ENCODE peak calls at places on chromosomes 6 and 20, in five cellular contexts. S, Z, O, W and J are unnamed samples.
A peak's percentile ranks its signal among the peaks of the same experiment; 100 is the strongest.

GRCh38 chr6:134822920-134823430 is 126.9 kb downstream of the ALDH8A1 start:
- DNase-seq in O (peak; percentile 74), Z (no peak), W (peak; percentile 85), S (peak; percentile 42), J (no peak)

GRCh38 chr20:23832775-23833508 is 6.4 kb upstream of the CST2 start:
- DNase-seq in S (no peak), O (no peak), Z (no peak), W (peak; percentile 15), J (no peak)

GRCh38 chr6:144036064-144036873 is 28.2 kb upstream of the PLAGL1 start:
- DNase-seq in S (no peak), O (no peak), Z (no peak), W (peak; percentile 74), J (no peak)

GRCh38 chr6:17269840-17270239 is 11.3 kb upstream of the RBM24 start:
- DNase-seq in S (no peak), Z (no peak), W (peak; percentile 48), O (no peak), J (no peak)

GRCh38 chr6:25250878-25251277 is 28.3 kb upstream of the CARMIL1 start:
- DNase-seq in S (no peak), O (no peak), Z (no peak), W (peak; percentile 69), J (no peak)

GRCh38 chr20:63752411-63753101 is 13.0 kb downstream of the SLC2A4RG start:
- DNase-seq in S (no peak), O (no peak), W (no peak), Z (peak; percentile 69), J (no peak)

GRCh38 chr20:51529027-51529749 is 13.3 kb downstream of the NFATC2 start:
- DNase-seq in W (peak; percentile 13), O (no peak), S (no peak), Z (no peak), J (no peak)

GRCh38 chr20:25136643-25137559 is 55.0 kb upstream of the VSX1 start:
- DNase-seq in W (peak; percentile 94), O (no peak), S (peak; percentile 38), Z (peak; percentile 93), J (peak; percentile 88)

GRCh38 chr6:106064103-106064502 is 22.0 kb upstream of the PRDM1 start:
- DNase-seq in S (no peak), W (peak; percentile 5), Z (no peak), O (no peak), J (no peak)

GRCh38 chr6:46963626-46964025 is 41.9 kb upstream of the ADGRF5 start:
- DNase-seq in O (no peak), S (no peak), Z (no peak), W (peak; percentile 20), J (no peak)

GRCh38 chr6:146819596-146820320 is 221.0 kb downstream of the ADGB start:
- DNase-seq in O (no peak), S (no peak), Z (no peak), W (no peak), J (no peak)

GRCh38 chr6:3798211-3798909 is 46.8 kb upstream of the PXDC1 start:
- DNase-seq in S (no peak), O (no peak), W (no peak), Z (no peak), J (no peak)

GRCh38 chr20:23634985-23635767 is 2.6 kb downstream of the CST3 start:
- DNase-seq in O (no peak), W (peak; percentile 32), S (no peak), Z (no peak), J (no peak)

GRCh38 chr6:123956492-123957139 is 153.0 kb downstream of the NKAIN2 start:
- DNase-seq in S (no peak), W (no peak), O (no peak), Z (no peak), J (no peak)

GRCh38 chr6:106973018-106973840 is 1.3 kb downstream of the CD24 start:
- DNase-seq in W (no peak), O (peak; percentile 73), S (no peak), Z (no peak), J (no peak)

GRCh38 chr20:25361287-25361683 is 29.4 kb downstream of the ABHD12 start:
- DNase-seq in S (no peak), W (peak; percentile 13), O (no peak), Z (no peak), J (no peak)

GRCh38 chr6:119012521-119012920 is 65.9 kb downstream of the FAM184A start:
- DNase-seq in S (no peak), Z (no peak), O (no peak), W (no peak), J (no peak)

GRCh38 chr20:32282461-32282860 is 5.0 kb downstream of the KIF3B start:
- DNase-seq in S (no peak), O (no peak), Z (no peak), W (no peak), J (no peak)

GRCh38 chr20:58192567-58192966 is 35.9 kb downstream of the ANKRD60 start:
- DNase-seq in S (no peak), Z (no peak), W (no peak), O (no peak), J (no peak)

GRCh38 chr20:38875170-38875993 is 50.8 kb upstream of the FAM83D start:
- DNase-seq in W (no peak), Z (no peak), O (no peak), S (no peak), J (no peak)

GRCh38 chr6:36805917-36806316 is 33.3 kb downstream of the CPNE5 start:
- DNase-seq in Z (no peak), W (no peak), S (no peak), O (peak; percentile 54), J (no peak)

GRCh38 chr6:47276377-47276776 is 33.3 kb downstream of the TNFRSF21 start:
- DNase-seq in Z (no peak), O (no peak), W (no peak), S (no peak), J (no peak)

GRCh38 chr20:16574656-16575355 is 1.6 kb upstream of the KIF16B start:
- DNase-seq in Z (peak; percentile 97), W (peak; percentile 79), O (peak; percentile 93), S (peak; percentile 82), J (peak; percentile 95)

GRCh38 chr6:158057213-158057987 is 75.7 kb downstream of the SYNJ2 start:
- DNase-seq in W (peak; percentile 98), Z (no peak), O (peak; percentile 63), S (no peak), J (peak; percentile 59)

GRCh38 chr6:3381233-3382065 is 75.4 kb downstream of the SLC22A23 start:
- DNase-seq in O (no peak), S (no peak), Z (no peak), W (no peak), J (no peak)

GRCh38 chr20:50120935-50121693 is 8.2 kb upstream of the UBE2V1 start:
- DNase-seq in W (peak; percentile 78), S (peak; percentile 39), Z (no peak), O (peak; percentile 75), J (peak; percentile 85)

GRCh38 chr20:58598271-58599015 is 52.6 kb upstream of the STX16 start:
- DNase-seq in W (peak; percentile 73), S (peak; percentile 56), Z (peak; percentile 81), O (no peak), J (peak; percentile 89)

GRCh38 chr6:81749704-81750103 is 2.8 kb downstream of the TENT5A start:
- DNase-seq in O (no peak), S (no peak), W (peak; percentile 64), Z (no peak), J (no peak)

GRCh38 chr6:94622784-94623183 is 954.6 kb upstream of the MANEA start:
- DNase-seq in Z (no peak), W (no peak), O (no peak), S (no peak), J (no peak)

GRCh38 chr20:46411637-46412036 is 5.2 kb upstream of the ELMO2 start:
- DNase-seq in Z (no peak), O (no peak), W (no peak), S (no peak), J (no peak)

GRCh38 chr6:165644586-165645266 is 18.3 kb downstream of the PDE10A start:
- DNase-seq in Z (no peak), O (no peak), W (no peak), S (no peak), J (no peak)

GRCh38 chr6:165643015-165643414 is 20.0 kb downstream of the PDE10A start:
- DNase-seq in W (no peak), S (no peak), Z (no peak), O (no peak), J (no peak)

GRCh38 chr6:165646484-165646883 is 16.6 kb downstream of the PDE10A start:
- DNase-seq in O (no peak), Z (no peak), S (no peak), W (no peak), J (no peak)

GRCh38 chr6:165647041-165647440 is 16.0 kb downstream of the PDE10A start:
- DNase-seq in O (no peak), W (no peak), Z (no peak), S (no peak), J (no peak)

DNA sequence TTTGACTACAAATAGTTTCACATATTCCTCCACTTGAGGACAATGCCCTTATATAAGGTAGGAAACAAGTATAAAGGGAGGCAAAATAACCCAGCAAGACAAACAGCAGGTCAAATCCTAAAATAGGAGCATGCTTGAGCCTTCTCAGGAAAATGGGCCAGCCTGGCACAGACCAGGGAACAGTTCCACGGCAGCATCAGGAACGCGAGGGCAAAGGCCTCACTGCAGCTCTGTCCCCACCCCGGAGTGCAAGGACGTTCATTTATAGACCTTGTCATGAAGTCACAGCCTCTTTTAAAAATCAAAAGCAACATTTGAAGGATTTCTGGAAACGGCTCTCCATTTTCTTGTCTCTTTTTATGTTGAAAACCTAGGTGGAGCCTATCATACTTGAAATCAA is 17.1 kb downstream of the PDE10A start:
- DNase-seq in Z (no peak), O (no peak), W (no peak), S (no peak), J (no peak)
- H3K4me1 ChIP-seq in Z (no peaks in the 10 kb centered on the region), O (peaks cover 6% of the 10 kb centered on the region), W (no peaks in the 10 kb centered on the region), S (no peaks in the 10 kb centered on the region), J (no peaks in the 10 kb centered on the region)

GRCh38 chr20:47951521-47951951 is 166.3 kb upstream of the SULF2 start:
- DNase-seq in Z (no peak), O (no peak), S (no peak), W (peak; percentile 5), J (no peak)
- H3K4me1 ChIP-seq in Z (no peaks in the 10 kb centered on the region), O (no peaks in the 10 kb centered on the region), S (no peaks in the 10 kb centered on the region), W (no peaks in the 10 kb centered on the region), J (no peaks in the 10 kb centered on the region)

DNA sequence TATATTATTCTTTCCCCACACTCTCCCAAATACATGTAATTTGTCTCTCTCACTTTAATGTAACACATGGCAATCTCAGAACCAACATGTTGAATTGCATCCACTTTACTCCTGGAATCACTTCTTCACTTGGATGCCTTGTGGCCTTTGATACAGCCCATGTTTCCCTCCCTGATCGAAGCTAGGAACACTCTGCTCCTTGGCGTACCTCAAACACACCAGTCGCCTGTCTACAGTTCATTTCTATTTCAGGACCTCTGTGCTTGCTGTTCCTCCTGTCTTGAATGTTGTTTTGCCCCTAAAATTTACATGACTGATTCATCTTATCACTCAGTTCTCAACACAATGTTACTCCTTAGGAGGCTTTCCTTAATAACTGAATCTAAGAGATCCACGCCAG is 102.3 kb upstream of the VSTM2L start:
- DNase-seq in O (no peak), Z (no peak), W (no peak), S (no peak), J (no peak)
- H3K4me1 ChIP-seq in O (peaks cover 3% of the 10 kb centered on the region), Z (no peaks in the 10 kb centered on the region), W (no peaks in the 10 kb centered on the region), S (no peaks in the 10 kb centered on the region), J (no peaks in the 10 kb centered on the region)

DNA sequence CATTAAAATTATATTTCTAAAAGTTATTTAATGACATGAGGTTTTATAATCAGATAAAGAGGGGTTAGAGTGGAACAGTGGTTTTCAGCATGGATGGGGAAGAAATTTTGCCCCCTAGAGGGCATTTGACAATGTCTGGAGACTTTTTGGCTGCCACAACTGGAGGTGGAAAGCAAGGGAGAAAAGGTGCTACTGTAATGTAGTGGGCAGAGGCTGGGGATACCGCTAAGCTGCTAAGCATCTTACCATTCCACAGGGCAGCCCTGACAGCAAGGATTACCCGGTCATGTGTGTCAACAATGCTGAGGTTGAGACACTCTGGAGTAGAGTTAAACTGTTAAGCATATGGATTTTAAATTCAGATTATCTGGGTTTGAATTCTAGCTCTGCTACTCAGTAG is 52.9 kb upstream of the FABP7 start:
- DNase-seq in O (no peak), W (peak; percentile 52), S (no peak), Z (no peak), J (no peak)
- H3K4me1 ChIP-seq in O (no peaks in the 10 kb centered on the region), W (no peaks in the 10 kb centered on the region), S (no peaks in the 10 kb centered on the region), Z (no peaks in the 10 kb centered on the region), J (no peaks in the 10 kb centered on the region)